ENCODE peak calls at places on chromosomes 3 and 15, in four cellular contexts. One of them, this sample, is unnamed.

GRCh38 chr3:154148541-154148940 is 27.4 kb downstream of the ARHGEF26 start:
- DNase-seq in fibroblast of pulmonary artery: no peak
- DNase-seq in fibroblast of mammary gland: no peak
- DNase-seq in DND-41: no peak
- DNase-seq in this sample: no peak

GRCh38 chr3:177317247-177317646 is 120.0 kb upstream of the TBL1XR1 start:
- DNase-seq in fibroblast of mammary gland: no peak
- DNase-seq in fibroblast of pulmonary artery: no peak
- DNase-seq in DND-41: no peak
- DNase-seq in this sample: no peak

GRCh38 chr15:69414702-69415161 is 583 bp downstream of the KIF23 start:
- DNase-seq in DND-41: peak; percentile 33
- DNase-seq in fibroblast of mammary gland: peak; percentile 79
- DNase-seq in fibroblast of pulmonary artery: peak; percentile 95
- DNase-seq in this sample: peak; percentile 69

GRCh38 chr3:43692971-43693370 is 2.2 kb downstream of the ABHD5 start:
- DNase-seq in DND-41: no peak
- DNase-seq in fibroblast of mammary gland: no peak
- DNase-seq in fibroblast of pulmonary artery: no peak
- DNase-seq in this sample: no peak

GRCh38 chr3:71585126-71585525 is 1.6 kb upstream of the FOXP1 start:
- DNase-seq in fibroblast of mammary gland: no peak
- DNase-seq in fibroblast of pulmonary artery: no peak
- DNase-seq in DND-41: peak; percentile 8
- DNase-seq in this sample: no peak

GRCh38 chr15:53473886-53474285 is 285.6 kb downstream of the WDR72 start:
- DNase-seq in DND-41: no peak
- DNase-seq in fibroblast of pulmonary artery: no peak
- DNase-seq in fibroblast of mammary gland: no peak
- DNase-seq in this sample: no peak

GRCh38 chr3:148716657-148717056 is 19.0 kb downstream of the AGTR1 start:
- DNase-seq in fibroblast of mammary gland: no peak
- DNase-seq in fibroblast of pulmonary artery: no peak
- DNase-seq in DND-41: no peak
- DNase-seq in this sample: no peak

GRCh38 chr3:52614689-52615088 is 71.0 kb downstream of the PBRM1 start:
- DNase-seq in DND-41: no peak
- DNase-seq in fibroblast of mammary gland: peak; percentile 42
- DNase-seq in fibroblast of pulmonary artery: no peak
- DNase-seq in this sample: no peak

GRCh38 chr3:11721114-11721440 is 77.4 kb upstream of the VGLL4 start:
- DNase-seq in DND-41: no peak
- DNase-seq in fibroblast of pulmonary artery: no peak
- DNase-seq in fibroblast of mammary gland: no peak
- DNase-seq in this sample: no peak

GRCh38 chr3:45180051-45180450 is 33.9 kb upstream of the CDCP1 start:
- DNase-seq in fibroblast of mammary gland: peak; percentile 52
- DNase-seq in DND-41: no peak
- DNase-seq in fibroblast of pulmonary artery: no peak
- DNase-seq in this sample: no peak

GRCh38 chr15:74540135-74540760 is 772 bp upstream of the ARID3B start:
- DNase-seq in fibroblast of pulmonary artery: no peak
- DNase-seq in DND-41: peak; percentile 12
- DNase-seq in fibroblast of mammary gland: peak; percentile 57
- DNase-seq in this sample: no peak

GRCh38 chr15:80507638-80508316 is 103.6 kb downstream of the ARNT2 start:
- DNase-seq in fibroblast of mammary gland: peak; percentile 87
- DNase-seq in fibroblast of pulmonary artery: peak; percentile 95
- DNase-seq in DND-41: no peak
- DNase-seq in this sample: no peak

GRCh38 chr15:75578206-75578947 is 738 bp downstream of the PTPN9 start:
- DNase-seq in fibroblast of pulmonary artery: no peak
- DNase-seq in DND-41: peak; percentile 32
- DNase-seq in fibroblast of mammary gland: no peak
- DNase-seq in this sample: peak; percentile 63

GRCh38 chr3:178684881-178685590 is 148.8 kb downstream of the KCNMB2 start:
- DNase-seq in fibroblast of mammary gland: no peak
- DNase-seq in fibroblast of pulmonary artery: no peak
- DNase-seq in DND-41: peak; percentile 43
- DNase-seq in this sample: peak; percentile 32

GRCh38 chr3:79161941-79162340 is 605.9 kb downstream of the ROBO1 start:
- DNase-seq in DND-41: no peak
- DNase-seq in fibroblast of pulmonary artery: peak; percentile 55
- DNase-seq in fibroblast of mammary gland: peak; percentile 47
- DNase-seq in this sample: no peak

GRCh38 chr3:175065492-175065891 is 206.4 kb downstream of the NAALADL2 start:
- DNase-seq in DND-41: no peak
- DNase-seq in fibroblast of pulmonary artery: no peak
- DNase-seq in fibroblast of mammary gland: no peak
- DNase-seq in this sample: no peak

GRCh38 chr3:144662729-144663128 is 691.1 kb downstream of the DIPK2A start:
- DNase-seq in fibroblast of mammary gland: no peak
- DNase-seq in fibroblast of pulmonary artery: no peak
- DNase-seq in DND-41: no peak
- DNase-seq in this sample: no peak

GRCh38 chr15:88525418-88525817 is 21.1 kb downstream of the DET1 start:
- DNase-seq in fibroblast of mammary gland: no peak
- DNase-seq in fibroblast of pulmonary artery: no peak
- DNase-seq in DND-41: no peak
- DNase-seq in this sample: no peak

GRCh38 chr3:71542548-71543370 is 40.8 kb downstream of the FOXP1 start:
- DNase-seq in fibroblast of pulmonary artery: peak; percentile 89
- DNase-seq in fibroblast of mammary gland: peak; percentile 92
- DNase-seq in DND-41: peak; percentile 65
- DNase-seq in this sample: no peak

GRCh38 chr3:59895972-59896371 is 846.1 kb upstream of the CFAP20DC start:
- DNase-seq in fibroblast of mammary gland: no peak
- DNase-seq in fibroblast of pulmonary artery: no peak
- DNase-seq in DND-41: no peak
- DNase-seq in this sample: no peak

GRCh38 chr3:129469026-129469425 is 29.0 kb downstream of the IFT122 start:
- DNase-seq in fibroblast of pulmonary artery: no peak
- DNase-seq in DND-41: no peak
- DNase-seq in fibroblast of mammary gland: no peak
- DNase-seq in this sample: no peak

GRCh38 chr3:138781012-138781470 is 53.7 kb downstream of the PIK3CB start:
- DNase-seq in DND-41: peak; percentile 73
- DNase-seq in fibroblast of pulmonary artery: no peak
- DNase-seq in fibroblast of mammary gland: no peak
- DNase-seq in this sample: peak; percentile 30

GRCh38 chr3:12239301-12239700 is 49.6 kb upstream of the PPARG start:
- DNase-seq in fibroblast of pulmonary artery: peak; percentile 32
- DNase-seq in DND-41: no peak
- DNase-seq in fibroblast of mammary gland: peak; percentile 52
- DNase-seq in this sample: no peak

GRCh38 chr3:133574260-133574881 is 885 bp downstream of the CDV3 start:
- DNase-seq in fibroblast of mammary gland: peak; percentile 82
- DNase-seq in DND-41: peak; percentile 57
- DNase-seq in fibroblast of pulmonary artery: peak; percentile 73
- DNase-seq in this sample: peak; percentile 90

GRCh38 chr3:36677331-36678007 is 86.9 kb downstream of the DCLK3 start:
- DNase-seq in DND-41: no peak
- DNase-seq in fibroblast of mammary gland: peak; percentile 92
- DNase-seq in fibroblast of pulmonary artery: peak; percentile 75
- DNase-seq in this sample: peak; percentile 78

GRCh38 chr3:72078661-72079368 is 293.9 kb upstream of the PROK2 start:
- DNase-seq in fibroblast of mammary gland: no peak
- DNase-seq in fibroblast of pulmonary artery: no peak
- DNase-seq in DND-41: no peak
- DNase-seq in this sample: peak; percentile 80

GRCh38 chr3:46713048-46713897 is 4.4 kb downstream of the PRSS50 start:
- DNase-seq in fibroblast of pulmonary artery: no peak
- DNase-seq in DND-41: no peak
- DNase-seq in fibroblast of mammary gland: no peak
- DNase-seq in this sample: no peak

GRCh38 chr3:85030052-85030451 is 71.3 kb downstream of the CADM2 start:
- DNase-seq in fibroblast of pulmonary artery: no peak
- DNase-seq in DND-41: no peak
- DNase-seq in fibroblast of mammary gland: no peak
- DNase-seq in this sample: no peak

GRCh38 chr15:31974855-31975421 is 55.4 kb upstream of the CHRNA7 start:
- DNase-seq in fibroblast of pulmonary artery: peak; percentile 21
- DNase-seq in fibroblast of mammary gland: peak; percentile 11
- DNase-seq in DND-41: peak; percentile 30
- DNase-seq in this sample: peak; percentile 34

GRCh38 chr3:159884661-159885402 is 103.8 kb upstream of the IL12A start:
- DNase-seq in fibroblast of mammary gland: peak; percentile 66
- DNase-seq in DND-41: no peak
- DNase-seq in fibroblast of pulmonary artery: peak; percentile 75
- DNase-seq in this sample: peak; percentile 70
- TF ChIP-seq CTCF in fibroblast of mammary gland: peak; percentile 54
- TF ChIP-seq CTCF in DND-41: peak; percentile 67
- TF ChIP-seq CTCF in fibroblast of pulmonary artery: peak; percentile 56
- TF ChIP-seq CTCF in this sample: peak; percentile 49

DNA sequence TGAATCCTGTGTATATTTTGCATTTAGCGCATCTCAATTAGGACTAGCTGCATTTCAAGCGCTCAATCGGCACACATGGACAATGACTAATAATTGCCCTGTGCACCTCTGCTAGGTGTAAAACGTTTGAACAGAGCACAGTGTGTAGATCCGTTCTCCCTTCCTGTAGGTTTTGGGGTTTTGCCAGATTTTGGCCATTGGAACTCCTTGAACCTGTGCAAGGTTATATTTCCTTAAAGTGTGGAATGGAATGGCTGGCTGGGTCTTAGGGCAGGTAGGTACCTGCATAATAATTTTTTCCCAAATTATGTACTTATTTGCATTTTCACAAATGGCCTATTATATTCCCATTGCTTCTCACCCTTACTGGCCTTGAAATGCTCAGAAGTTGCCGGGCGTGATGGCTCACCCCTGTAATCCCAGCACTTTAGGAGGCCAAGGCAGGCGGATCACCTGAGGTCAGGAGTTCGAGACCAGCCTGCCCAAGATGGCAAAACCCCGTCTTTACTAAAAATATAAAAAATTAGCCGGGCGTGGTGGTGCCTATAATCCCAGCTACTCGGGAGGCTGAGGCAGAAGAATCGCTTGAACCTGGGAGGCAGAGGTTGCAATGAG is 774 bp downstream of the RNU5B-1 start:
- DNase-seq in DND-41: no peak
- DNase-seq in fibroblast of mammary gland: no peak
- DNase-seq in fibroblast of pulmonary artery: no peak
- DNase-seq in this sample: no peak
- H3K4me3 ChIP-seq in DND-41: peak overlapping the region; percentile 21
- H3K4me3 ChIP-seq in fibroblast of mammary gland: no peak overlapping the region
- H3K4me3 ChIP-seq in fibroblast of pulmonary artery: no peak overlapping the region
- H3K4me3 ChIP-seq in this sample: peak overlapping the region; percentile 25

GRCh38 chr15:77178421-77178820 is 107.5 kb upstream of the TSPAN3 start:
- DNase-seq in DND-41: no peak
- DNase-seq in fibroblast of mammary gland: no peak
- DNase-seq in fibroblast of pulmonary artery: no peak
- DNase-seq in this sample: no peak

GRCh38 chr15:77168211-77168610 is 97.3 kb upstream of the TSPAN3 start:
- DNase-seq in fibroblast of pulmonary artery: no peak
- DNase-seq in fibroblast of mammary gland: no peak
- DNase-seq in DND-41: no peak
- DNase-seq in this sample: no peak

GRCh38 chr15:77171568-77171967 is 100.7 kb upstream of the TSPAN3 start:
- DNase-seq in DND-41: no peak
- DNase-seq in fibroblast of mammary gland: no peak
- DNase-seq in fibroblast of pulmonary artery: no peak
- DNase-seq in this sample: no peak

GRCh38 chr15:77168616-77169015 is 97.7 kb upstream of the TSPAN3 start:
- DNase-seq in DND-41: no peak
- DNase-seq in fibroblast of pulmonary artery: peak; percentile 25
- DNase-seq in fibroblast of mammary gland: no peak
- DNase-seq in this sample: no peak

DNA sequence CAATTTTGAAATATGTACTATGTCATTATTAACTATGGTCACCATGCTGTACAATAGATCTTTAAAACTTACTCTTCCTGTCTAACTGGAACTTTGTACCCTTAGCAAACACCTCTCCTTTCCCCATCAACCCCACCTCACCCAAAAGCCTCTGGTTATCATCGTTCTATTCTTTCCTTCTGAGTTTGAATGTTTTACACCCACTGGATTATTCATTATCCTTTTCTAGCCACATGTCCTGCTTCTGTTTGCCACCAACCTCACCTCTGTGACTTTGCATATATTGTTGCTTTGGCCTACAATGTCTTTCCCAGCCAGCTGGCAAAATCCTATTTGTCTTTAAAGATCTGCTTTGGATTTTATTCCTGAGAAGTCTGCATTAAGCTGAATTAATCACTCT is 102.6 kb upstream of the TSPAN3 start:
- DNase-seq in fibroblast of pulmonary artery: no peak
- DNase-seq in DND-41: no peak
- DNase-seq in fibroblast of mammary gland: no peak
- DNase-seq in this sample: no peak
- TF ChIP-seq CTCF in fibroblast of pulmonary artery: no peak
- TF ChIP-seq CTCF in DND-41: no peak
- TF ChIP-seq CTCF in fibroblast of mammary gland: no peak
- TF ChIP-seq CTCF in this sample: no peak

GRCh38 chr15:40466426-40467259 is 4.1 kb upstream of the CHST14 start:
- DNase-seq in fibroblast of mammary gland: no peak
- DNase-seq in fibroblast of pulmonary artery: no peak
- DNase-seq in DND-41: no peak
- DNase-seq in this sample: no peak
- H3K4me3 ChIP-seq in fibroblast of mammary gland: no peak overlapping the region
- H3K4me3 ChIP-seq in fibroblast of pulmonary artery: no peak overlapping the region
- H3K4me3 ChIP-seq in DND-41: no peak overlapping the region
- H3K4me3 ChIP-seq in this sample: no peak overlapping the region

GRCh38 chr15:78312551-78312950 is 13.1 kb upstream of the SKIC8 start:
- DNase-seq in fibroblast of pulmonary artery: no peak
- DNase-seq in DND-41: no peak
- DNase-seq in fibroblast of mammary gland: no peak
- DNase-seq in this sample: no peak
- TF ChIP-seq CTCF in fibroblast of pulmonary artery: no peak
- TF ChIP-seq CTCF in DND-41: no peak
- TF ChIP-seq CTCF in fibroblast of mammary gland: no peak
- TF ChIP-seq CTCF in this sample: no peak

DNA sequence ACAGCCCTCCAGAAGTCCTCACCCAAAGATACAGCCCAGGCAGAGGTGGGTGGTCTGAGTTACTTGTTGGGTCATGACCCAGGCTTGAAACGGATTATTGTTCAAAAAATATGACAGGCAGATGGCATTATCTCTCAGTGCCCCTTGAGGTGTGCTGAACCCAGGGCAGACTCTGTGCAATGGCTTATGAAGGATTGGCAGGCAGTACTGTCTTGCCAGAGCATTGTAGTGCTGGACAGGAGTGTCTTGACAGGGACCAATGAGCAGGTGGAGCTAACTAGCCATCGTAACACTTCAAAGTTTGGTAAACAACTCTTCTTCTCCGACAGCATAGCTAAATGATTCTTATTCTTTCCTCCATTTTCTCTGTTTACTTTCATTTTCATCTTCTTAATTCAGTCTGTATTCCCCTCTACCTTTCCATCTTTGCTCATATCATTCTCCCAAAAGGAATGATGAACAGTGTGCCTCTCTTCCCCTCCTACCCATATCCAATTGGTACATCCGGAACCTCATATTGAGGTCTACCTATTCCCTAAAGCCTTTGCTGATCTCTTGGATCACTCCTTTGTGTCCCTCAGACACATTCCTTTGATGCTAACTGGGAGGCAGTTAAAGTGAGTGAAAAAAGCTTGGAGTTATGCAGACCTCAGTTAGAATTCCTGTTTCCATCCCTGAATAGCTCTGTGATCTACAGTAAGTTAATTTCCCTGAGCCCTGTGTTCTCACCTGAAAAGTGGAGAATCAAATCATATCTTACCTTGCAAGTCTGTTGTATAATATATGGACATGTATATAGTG is 2.6 kb upstream of the IL20RB start:
- DNase-seq in DND-41: no peak
- DNase-seq in fibroblast of mammary gland: no peak
- DNase-seq in fibroblast of pulmonary artery: no peak
- DNase-seq in this sample: no peak
- H3K4me3 ChIP-seq in DND-41: no peak overlapping the region
- H3K4me3 ChIP-seq in fibroblast of mammary gland: no peak overlapping the region
- H3K4me3 ChIP-seq in fibroblast of pulmonary artery: no peak overlapping the region
- H3K4me3 ChIP-seq in this sample: no peak overlapping the region

This sample was measured in GM12865.